ENCODE peak calls at places on chromosomes 6 and 20, in nine cellular contexts. F is GM20000; W is SW 1271; M is H54; E is stimulated activated CD4-positive, alpha-beta T cell treated with anti-CD3 and anti-CD28 coated beads, Interleukin-4, amount 100 ng/mL, for 24 hours; J is G401; R is endothelial cell; I is activated CD8-positive, alpha-beta memory T cell treated with anti-CD3 and anti-CD28 coated beads for 24 hours; L is effector CD4-positive, alpha-beta T cell. N is an unnamed sample.

GRCh38 chr6:30685977-30686907 is at the start of gene PPP1R18:
- DNase-seq in W (no peak), R (peak), F (peak), I (peak), M (peak), J (peak), L (peak), E (peak), N (peak)

GRCh38 chr6:33702345-33702977 is 9.0 kb downstream of the UQCC2 start:
- DNase-seq in I (no peak), L (no peak), R (peak), J (peak), E (peak), M (peak), W (no peak), F (no peak), N (peak)

GRCh38 chr6:25369043-25369442 is 89.9 kb downstream of the CARMIL1 start:
- DNase-seq in J (peak), W (no peak), F (no peak), I (no peak), R (no peak), M (no peak), E (no peak), L (no peak), N (no peak)

GRCh38 chr6:7143161-7143974 is 35.6 kb downstream of the RREB1 start:
- DNase-seq in L (no peak), E (no peak), F (no peak), M (no peak), R (no peak), I (peak), W (no peak), J (peak), N (no peak)

GRCh38 chr6:138271451-138271850 is 53.2 kb upstream of the PBOV1 start:
- DNase-seq in W (no peak), J (no peak), L (no peak), I (no peak), R (no peak), E (no peak), M (no peak), F (no peak), N (no peak)

GRCh38 chr6:44474643-44475042 is 87.1 kb downstream of the CDC5L start:
- DNase-seq in I (no peak), W (no peak), E (no peak), R (no peak), L (no peak), F (no peak), J (no peak), M (no peak), N (no peak)

GRCh38 chr20:45036044-45036755 is 64.7 kb downstream of the KCNS1 start:
- DNase-seq in E (peak), J (no peak), R (no peak), M (no peak), W (no peak), L (no peak), F (no peak), I (peak), N (peak)

GRCh38 chr6:26571592-26572296 is 25.0 kb upstream of the ABT1 start:
- DNase-seq in L (peak), W (peak), F (no peak), R (peak), M (no peak), I (peak), E (peak), J (peak), N (peak)

GRCh38 chr20:17611290-17611539 is 41.3 kb downstream of the DSTN start:
- DNase-seq in I (no peak), F (peak), W (no peak), L (no peak), J (no peak), M (no peak), E (no peak), R (peak), N (peak)

GRCh38 chr20:16490696-16491095 is 82.6 kb downstream of the KIF16B start:
- DNase-seq in I (no peak), M (no peak), L (no peak), F (no peak), W (no peak), J (no peak), E (no peak), R (no peak), N (no peak)

GRCh38 chr6:16236648-16237199 is 1.7 kb upstream of the GMPR start:
- DNase-seq in M (no peak), I (no peak), R (no peak), F (peak), W (no peak), L (no peak), J (no peak), E (no peak), N (no peak)

GRCh38 chr20:17636523-17637412 is 45.3 kb downstream of the RRBP1 start:
- DNase-seq in J (no peak), L (no peak), R (no peak), F (no peak), W (no peak), M (no peak), E (no peak), I (no peak), N (no peak)

GRCh38 chr20:47441774-47442150 is 59.9 kb upstream of the NCOA3 start:
- DNase-seq in L (no peak), J (no peak), W (no peak), R (no peak), M (no peak), F (no peak), E (no peak), I (no peak), N (no peak)

GRCh38 chr20:2866236-2866635 is 7.0 kb upstream of the PTPRA start:
- DNase-seq in W (no peak), R (no peak), F (no peak), J (no peak), I (peak), L (no peak), M (no peak), E (no peak), N (no peak)

GRCh38 chr6:31834367-31834703 is 6.8 kb downstream of the HSPA1B start:
- DNase-seq in E (peak), R (peak), J (peak), M (peak), F (peak), L (no peak), W (peak), I (peak), N (peak)

GRCh38 chr6:145099713-145100112 is 635.6 kb downstream of the EPM2A start:
- DNase-seq in E (no peak), J (no peak), W (no peak), R (no peak), L (no peak), I (no peak), M (no peak), F (no peak), N (no peak)

GRCh38 chr6:128508588-128509296 is 11.7 kb downstream of the PTPRK start:
- DNase-seq in I (no peak), F (no peak), M (peak), R (no peak), J (no peak), W (peak), L (no peak), E (no peak), N (no peak)

GRCh38 chr6:56363796-56364195 is 116.4 kb upstream of the COL21A1 start:
- DNase-seq in L (no peak), I (no peak), W (no peak), J (no peak), E (no peak), M (no peak), F (no peak), R (no peak), N (no peak)

GRCh38 chr20:57450419-57450818 is 59.2 kb downstream of the RBM38 start:
- DNase-seq in R (no peak), W (no peak), E (no peak), F (peak), I (no peak), J (no peak), M (no peak), L (no peak), N (no peak)

GRCh38 chr6:2351807-2352431 is 106.5 kb upstream of the GMDS start:
- DNase-seq in F (no peak), M (no peak), J (no peak), L (no peak), W (no peak), E (no peak), R (no peak), I (no peak), N (no peak)

GRCh38 chr6:106556368-106556960 is 72.8 kb downstream of the RTN4IP1 start:
- DNase-seq in J (peak), I (no peak), L (no peak), M (no peak), F (no peak), E (no peak), R (no peak), W (no peak), N (no peak)

GRCh38 chr20:57317789-57318371 is 11.7 kb upstream of the SPO11 start:
- DNase-seq in E (no peak), F (no peak), L (no peak), M (no peak), J (no peak), W (no peak), I (no peak), R (no peak), N (peak)

GRCh38 chr6:155188707-155189496 is 74.9 kb upstream of the CLDN20 start:
- DNase-seq in R (no peak), E (peak), W (no peak), I (no peak), F (no peak), M (peak), L (no peak), J (no peak), N (no peak)

GRCh38 chr6:150977276-150977675 is 111.8 kb downstream of the MTHFD1L start:
- DNase-seq in W (no peak), I (no peak), R (no peak), E (no peak), F (no peak), J (no peak), L (no peak), M (no peak), N (no peak)

GRCh38 chr6:169950558-169950957 is 199.1 kb downstream of the ERMARD start:
- DNase-seq in F (no peak), I (peak), L (no peak), J (peak), M (no peak), R (no peak), W (no peak), E (peak), N (peak)

GRCh38 chr20:20521736-20522135 is 153.8 kb downstream of the INSM1 start:
- DNase-seq in E (no peak), R (no peak), L (no peak), M (no peak), J (no peak), W (no peak), F (no peak), I (no peak), N (no peak)

GRCh38 chr20:47964174-47964573 is 178.9 kb upstream of the SULF2 start:
- DNase-seq in R (no peak), J (no peak), F (no peak), M (no peak), W (no peak), I (no peak), E (no peak), L (no peak), N (no peak)

GRCh38 chr6:138397128-138397814 is 6.8 kb upstream of the HEBP2 start:
- DNase-seq in M (no peak), R (no peak), E (no peak), F (no peak), L (no peak), W (no peak), I (no peak), J (no peak), N (no peak)

GRCh38 chr20:62822788-62823651 is 6.2 kb downstream of the COL9A3 start:
- DNase-seq in F (peak), J (peak), R (peak), E (peak), L (no peak), I (no peak), M (no peak), W (peak), N (peak)